ENCODE peak calls at places on chromosome 15, in seven cellular contexts. T is neural progenitor cell, J is HepG2, G is HCT116, H is hepatocyte, O is endothelial cell of umbilical vein, X is OCI-LY7. S is an unnamed sample. For H3K4me1, the result is how much of the 10 kb centered on the place peaks cover.

GRCh38 chr15:52790166-52790708 is at the start of gene ONECUT1:
- DNase-seq in H (peak), T (peak), O (peak), J (peak), X (peak), G (no peak), S (peak)

GRCh38 chr15:32872606-32873291 is 154.9 kb downstream of the GREM1 start:
- DNase-seq in J (no peak), X (no peak), O (no peak), G (no peak), H (peak), T (no peak), S (no peak)

GRCh38 chr15:73318463-73319351 is 50.1 kb downstream of the HCN4 start:
- DNase-seq in G (no peak), X (peak), J (no peak), O (no peak), T (peak), H (no peak), S (peak)

GRCh38 chr15:93997071-93997658 is 234.2 kb upstream of the MCTP2 start:
- DNase-seq in J (peak), X (peak), O (peak), H (peak), G (peak), T (peak), S (no peak)

GRCh38 chr15:65411470-65412071 is 11.2 kb downstream of the IGDCC4 start:
- DNase-seq in O (no peak), J (no peak), T (no peak), H (no peak), G (no peak), X (no peak), S (no peak)

GRCh38 chr15:68333775-68334470 is 56.4 kb downstream of the FEM1B start:
- DNase-seq in H (peak), G (no peak), X (no peak), J (no peak), T (no peak), O (no peak), S (no peak)

GRCh38 chr15:82808634-82809041 is 790 bp upstream of the WHAMM start:
- DNase-seq in T (no peak), X (peak), O (no peak), G (no peak), H (no peak), J (peak), S (peak)

GRCh38 chr15:62846805-62847481 is 195.6 kb upstream of the TPM1 start:
- DNase-seq in O (no peak), G (no peak), X (no peak), T (no peak), J (no peak), H (no peak), S (no peak)

DNA sequence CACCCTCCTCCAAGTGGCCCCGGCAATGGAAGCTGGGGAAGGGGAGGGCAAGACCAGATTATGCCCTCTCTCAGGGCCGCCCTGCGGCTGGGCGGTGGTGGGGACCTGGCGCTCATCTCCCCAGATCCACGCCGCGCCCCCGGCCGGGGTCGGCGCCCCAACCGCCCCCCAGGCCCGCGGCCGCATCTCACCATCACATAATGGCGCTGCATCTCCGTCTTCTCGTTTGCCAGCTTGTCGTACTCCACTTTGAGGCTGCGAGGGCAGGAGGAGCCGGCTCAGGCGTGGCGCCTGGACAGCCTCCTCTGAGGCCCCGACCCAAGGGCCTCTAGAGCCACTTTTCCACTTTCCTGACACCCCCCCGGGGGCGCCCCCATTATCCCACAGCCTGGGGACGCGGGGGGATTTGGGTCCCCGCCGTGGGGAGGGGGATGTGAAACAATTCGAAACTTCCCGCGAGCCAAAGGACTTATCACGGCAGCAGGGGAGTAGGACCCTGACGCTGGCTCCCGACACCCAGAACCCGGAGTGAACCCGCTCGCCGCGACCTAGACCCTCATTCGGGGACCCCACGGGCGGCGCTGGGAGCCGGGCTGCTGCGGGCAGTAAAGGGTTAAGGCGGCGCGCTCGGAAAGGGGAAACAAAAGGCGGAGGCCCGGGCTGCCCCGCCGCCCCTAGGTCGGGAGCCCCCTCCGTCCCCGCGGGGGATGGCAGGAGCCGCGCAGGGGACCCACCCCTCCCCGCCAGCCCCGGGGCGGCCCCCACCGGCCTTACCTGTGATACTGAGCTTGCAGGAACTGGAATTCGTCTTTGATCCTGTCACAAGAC is 2.1 kb downstream of the TLE3 start:
- DNase-seq in T (peak), O (peak), X (peak), J (no peak), G (no peak), H (peak), S (peak)
- TF ChIP-seq CTCF in T (peak), O (no peak), X (peak), J (no peak), G (no peak), H (no peak), S (no peak)

DNA sequence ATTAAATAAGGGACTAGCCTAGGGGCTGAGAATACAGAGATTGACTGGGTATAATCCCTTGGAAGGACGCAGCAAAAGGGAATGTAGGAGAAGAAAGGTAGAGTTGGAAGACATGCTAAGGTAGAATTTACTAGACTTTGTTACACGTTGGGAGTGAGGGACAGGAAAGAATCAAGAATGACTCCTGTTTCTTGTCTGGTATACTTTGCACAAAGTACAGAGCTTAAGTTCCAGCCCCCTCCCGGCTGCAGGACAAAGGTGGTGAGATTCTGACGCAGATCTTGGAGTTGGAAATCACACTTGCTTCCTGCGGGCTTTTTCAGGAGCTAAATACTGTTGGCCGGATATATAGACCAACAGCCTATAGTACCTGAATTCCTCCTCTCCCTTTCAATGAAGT is 895 bp downstream of the HYKK start:
- DNase-seq in H (peak), J (peak), G (no peak), X (no peak), T (peak), O (no peak), S (no peak)
- H3K4me2 ChIP-seq in H (peak), J (peak), G (peak), X (peak), T (peak), O (peak), S (peak)

GRCh38 chr15:71111950-71112349 is 3.3 kb upstream of the THSD4 start:
- DNase-seq in X (no peak), G (no peak), J (no peak), T (no peak), O (no peak), H (no peak), S (peak)

GRCh38 chr15:71109890-71110289 is 5.4 kb upstream of the THSD4 start:
- DNase-seq in G (no peak), O (no peak), X (no peak), T (no peak), H (no peak), J (no peak), S (no peak)

GRCh38 chr15:71112429-71112828 is 2.8 kb upstream of the THSD4 start:
- DNase-seq in X (no peak), O (no peak), J (no peak), T (no peak), G (no peak), H (no peak), S (no peak)

GRCh38 chr15:71109130-71109529 is 6.1 kb upstream of the THSD4 start:
- DNase-seq in O (no peak), T (no peak), H (no peak), G (no peak), J (no peak), X (no peak), S (no peak)

GRCh38 chr15:71110800-71111565 is 4.3 kb upstream of the THSD4 start:
- DNase-seq in O (no peak), T (no peak), J (no peak), H (no peak), G (no peak), X (no peak), S (no peak)
- H3K4me1 ChIP-seq in O (under half), T (under half), J (under half), H (under half), G (under half), X (under half), S (under half)

GRCh38 chr15:80186066-80186465 is 33.3 kb downstream of the FAH start:
- DNase-seq in H (no peak), X (no peak), G (no peak), O (no peak), T (no peak), J (no peak), S (no peak)

GRCh38 chr15:80182611-80183210 is 29.9 kb downstream of the FAH start:
- DNase-seq in O (peak), H (no peak), G (no peak), X (no peak), J (no peak), T (no peak), S (peak)

GRCh38 chr15:80183291-80183690 is 30.5 kb downstream of the FAH start:
- DNase-seq in J (no peak), X (no peak), H (no peak), O (no peak), T (no peak), G (no peak), S (no peak)

GRCh38 chr15:80185152-80185551 is 32.4 kb downstream of the FAH start:
- DNase-seq in J (no peak), X (no peak), H (no peak), T (no peak), O (no peak), G (no peak), S (no peak)

DNA sequence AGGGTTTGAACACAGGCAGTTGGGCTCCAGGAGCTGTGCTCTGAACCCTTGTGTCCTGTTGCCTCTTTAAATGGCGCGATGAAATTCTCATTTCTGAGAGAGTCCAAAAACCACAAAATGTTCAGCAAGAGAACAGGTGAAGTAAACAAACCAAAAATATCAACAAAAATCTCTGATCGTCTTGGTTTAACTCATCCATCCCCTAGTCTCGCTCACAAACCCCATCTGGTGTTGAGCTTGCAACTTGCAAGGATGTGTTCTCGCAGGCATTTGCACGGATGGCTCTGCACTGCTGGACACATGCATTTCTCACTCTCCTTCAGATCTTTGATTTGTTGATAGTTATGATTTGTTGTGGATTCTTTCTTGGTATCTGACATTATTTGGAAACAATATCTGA is 31.1 kb downstream of the FAH start:
- DNase-seq in O (no peak), J (no peak), X (no peak), H (no peak), G (no peak), T (peak), S (no peak)
- TF ChIP-seq CTCF in O (no peak), J (peak), X (peak), H (peak), G (peak), T (peak), S (peak)